ENCODE peak calls at places on chromosomes 5 and 9, in eight cellular contexts. M, H, O, X, L, S, E and Y are unnamed samples.

GRCh38 chr5:58403822-58404433 is 56.0 kb downstream of the PLK2 start:
- DNase-seq in M (no peak), H (no peak), O (no peak), X (no peak), L (no peak), S (no peak), E (no peak), Y (no peak)

GRCh38 chr9:121863931-121864330 is 212.5 kb downstream of the DAB2IP start:
- DNase-seq in M (peak; percentile 53), H (no peak), O (no peak), X (no peak), L (no peak), S (no peak), E (no peak), Y (no peak)

GRCh38 chr5:104071887-104072286 is 509.3 kb upstream of the NUDT12 start:
- DNase-seq in M (no peak), H (no peak), O (no peak), X (no peak), L (no peak), S (no peak), E (no peak), Y (no peak)

GRCh38 chr9:86682240-86682639 is 265.1 kb downstream of the GAS1 start:
- DNase-seq in M (no peak), H (no peak), O (no peak), X (no peak), L (no peak), S (no peak), E (no peak), Y (no peak)

GRCh38 chr9:115591584-115591984 is 473.6 kb upstream of the TNC start:
- DNase-seq in M (peak; percentile 100), H (peak; percentile 97), O (peak; percentile 84), X (peak; percentile 73), L (no peak), S (peak; percentile 48), E (peak; percentile 57), Y (peak; percentile 99)

GRCh38 chr5:157778121-157778805 is 34.8 kb downstream of the LSM11 start:
- DNase-seq in M (peak; percentile 64), H (peak; percentile 55), O (no peak), X (no peak), L (peak; percentile 41), S (no peak), E (peak; percentile 78), Y (peak; percentile 85)

GRCh38 chr9:37036237-37037136 is 2.4 kb upstream of the PAX5 start:
- DNase-seq in M (peak; percentile 18), H (peak; percentile 20), O (peak; percentile 58), X (peak; percentile 27), L (peak; percentile 64), S (no peak), E (peak; percentile 47), Y (peak; percentile 32)

GRCh38 chr9:28805197-28805596 is 1231.9 kb upstream of the C9orf72 start:
- DNase-seq in M (no peak), H (no peak), O (no peak), X (no peak), L (no peak), S (no peak), E (no peak), Y (no peak)

GRCh38 chr9:6829027-6829426 is 71.3 kb downstream of the KDM4C start:
- DNase-seq in M (no peak), H (no peak), O (no peak), X (no peak), L (no peak), S (no peak), E (no peak), Y (no peak)

GRCh38 chr9:72858089-72858912 is 94.6 kb downstream of the ALDH1A1 start:
- DNase-seq in M (peak; percentile 30), H (peak; percentile 62), O (no peak), X (peak; percentile 53), L (peak; percentile 80), S (no peak), E (no peak), Y (peak; percentile 63)

GRCh38 chr9:71767421-71768321 is 642 bp downstream of the CEMIP2 start:
- DNase-seq in M (peak; percentile 40), H (peak; percentile 16), O (no peak), X (peak; percentile 26), L (peak; percentile 31), S (peak; percentile 12), E (peak; percentile 54), Y (peak; percentile 33)

GRCh38 chr9:126151031-126151670 is 175.5 kb upstream of the MVB12B start:
- DNase-seq in M (peak; percentile 6), H (no peak), O (no peak), X (no peak), L (peak; percentile 86), S (no peak), E (peak; percentile 29), Y (no peak)

GRCh38 chr9:135662758-135663450 is at the start of gene LCN9:
- DNase-seq in M (peak; percentile 4), H (no peak), O (no peak), X (no peak), L (no peak), S (no peak), E (no peak), Y (no peak)

GRCh38 chr9:35277649-35278359 is 116.0 kb downstream of the UNC13B start:
- DNase-seq in M (peak; percentile 90), H (peak; percentile 73), O (no peak), X (no peak), L (no peak), S (peak; percentile 8), E (no peak), Y (peak; percentile 38)

GRCh38 chr9:112861638-112862555 is 28.8 kb downstream of the SLC46A2 start:
- DNase-seq in M (peak; percentile 38), H (no peak), O (peak; percentile 84), X (no peak), L (peak; percentile 37), S (peak; percentile 40), E (no peak), Y (peak; percentile 47)

GRCh38 chr9:106149956-106150355 is 455.6 kb downstream of the TMEM38B start:
- DNase-seq in M (no peak), H (no peak), O (no peak), X (no peak), L (no peak), S (no peak), E (no peak), Y (no peak)

GRCh38 chr9:106146066-106146840 is 451.9 kb downstream of the TMEM38B start:
- DNase-seq in M (no peak), H (no peak), O (no peak), X (no peak), L (no peak), S (no peak), E (no peak), Y (no peak)

GRCh38 chr9:106143781-106144180 is 449.4 kb downstream of the TMEM38B start:
- DNase-seq in M (no peak), H (no peak), O (no peak), X (no peak), L (no peak), S (no peak), E (no peak), Y (no peak)

DNA sequence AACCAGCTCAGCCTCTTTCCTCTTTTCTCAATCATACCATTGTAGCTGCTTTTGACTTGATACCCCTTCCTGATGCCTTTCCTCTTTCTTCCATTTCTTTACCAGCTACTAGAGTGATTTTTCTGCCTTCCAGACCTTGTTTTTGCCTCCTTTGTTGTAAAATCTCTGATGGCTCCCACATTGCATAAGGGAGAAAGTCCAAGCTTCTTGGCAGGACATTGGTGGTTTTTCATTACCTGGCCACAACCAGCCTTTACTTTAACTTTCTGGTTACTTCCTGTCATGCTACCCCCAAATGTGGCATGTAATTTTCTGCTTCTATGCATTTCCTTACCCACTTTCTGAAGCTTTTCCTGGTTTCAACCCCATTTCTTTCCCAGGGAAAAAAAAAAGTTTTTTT is 452.5 kb downstream of the TMEM38B start:
- DNase-seq in M (no peak), H (no peak), O (no peak), X (no peak), L (no peak), S (no peak), E (no peak), Y (no peak)
- TF ChIP-seq CTCF in M (no peak), H (no peak), O (no peak), X (no peak), L (no peak), S (no peak), E (no peak), Y (no peak)

GRCh38 chr9:13607746-13608445 is 328.4 kb upstream of the MPDZ start:
- DNase-seq in M (peak; percentile 40), H (no peak), O (no peak), X (no peak), L (no peak), S (peak; percentile 56), E (no peak), Y (no peak)
- H3K4me3 ChIP-seq in M (no peak overlapping the region), H (no peak overlapping the region), O (no peak overlapping the region), X (no peak overlapping the region), L (no peak overlapping the region), S (peak overlapping the region; percentile 21), E (no peak overlapping the region), Y (no peak overlapping the region)

GRCh38 chr5:134784241-134784920 is 25.8 kb downstream of the DDX46 start:
- DNase-seq in M (no peak), H (no peak), O (peak; percentile 16), X (no peak), L (no peak), S (no peak), E (no peak), Y (peak; percentile 8)
- TF ChIP-seq CTCF in M (peak; percentile 15), H (peak; percentile 22), O (no peak), X (peak; percentile 24), L (peak; percentile 27), S (no peak), E (no peak), Y (peak; percentile 19)

GRCh38 chr5:149063901-149064478 is 1.1 kb upstream of the SH3TC2 start:
- DNase-seq in M (no peak), H (no peak), O (no peak), X (peak; percentile 62), L (no peak), S (no peak), E (no peak), Y (no peak)

GRCh38 chr5:149061341-149061740 is 1.5 kb downstream of the SH3TC2 start:
- DNase-seq in M (no peak), H (no peak), O (no peak), X (no peak), L (no peak), S (no peak), E (no peak), Y (peak; percentile 35)

GRCh38 chr5:149062371-149063016 is 368 bp downstream of the SH3TC2 start:
- DNase-seq in M (peak; percentile 85), H (peak; percentile 95), O (peak; percentile 64), X (peak; percentile 78), L (peak; percentile 26), S (peak; percentile 69), E (peak; percentile 55), Y (peak; percentile 69)

GRCh38 chr5:149060325-149060724 is 2.5 kb downstream of the SH3TC2 start:
- DNase-seq in M (no peak), H (peak; percentile 78), O (peak; percentile 17), X (peak; percentile 23), L (peak; percentile 69), S (peak; percentile 71), E (peak; percentile 63), Y (peak; percentile 74)

DNA sequence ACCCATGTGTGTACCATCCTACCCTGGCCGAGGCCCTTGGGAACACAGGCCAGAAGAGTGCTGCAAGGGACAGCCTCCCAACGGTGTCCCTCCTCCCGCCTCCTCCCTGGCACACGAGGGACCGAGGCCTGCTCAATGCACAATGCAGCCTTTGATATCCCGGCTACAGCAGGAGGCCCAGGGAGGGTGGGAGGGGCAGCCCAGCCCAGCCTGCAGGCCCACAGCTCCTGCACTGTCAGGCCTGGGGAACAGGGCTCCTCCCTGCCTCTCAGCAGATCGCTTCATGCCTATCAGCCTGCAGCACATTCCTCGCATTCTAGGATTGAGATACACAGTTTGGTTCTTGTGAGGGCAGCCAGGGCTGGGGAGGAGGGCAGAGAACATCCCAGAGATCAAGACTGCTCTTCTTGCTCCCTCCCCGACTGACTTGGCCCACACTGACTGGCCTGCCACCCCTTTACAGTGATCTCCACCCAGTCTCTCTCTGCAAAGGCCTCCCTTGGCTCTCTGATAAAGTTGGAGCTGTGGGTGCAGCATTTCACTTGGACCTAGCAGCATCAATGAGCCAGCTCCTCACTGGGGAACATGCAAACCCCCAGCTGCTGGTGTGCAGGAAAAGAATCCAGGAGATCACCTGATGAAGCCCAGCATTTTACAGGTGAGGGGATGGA is at the start of gene SH3TC2:
- DNase-seq in M (peak; percentile 57), H (peak; percentile 81), O (peak; percentile 3), X (peak; percentile 81), L (peak; percentile 17), S (peak; percentile 69), E (peak; percentile 59), Y (peak; percentile 56)
- H3K4me3 ChIP-seq in M (no peak within 1 kb of the TSS), H (no peak within 1 kb of the TSS), O (no peak within 1 kb of the TSS), X (peak within 1 kb of the TSS; percentile 46), L (no peak within 1 kb of the TSS), S (no peak within 1 kb of the TSS), E (no peak within 1 kb of the TSS), Y (no peak within 1 kb of the TSS)